ENCODE peak calls at places on chromosomes 1 and 21, in four cellular contexts. F, C, X and D are unnamed samples.

GRCh38 chr21:34691396-34692032 is 22.7 kb downstream of the CLIC6 start:
- DNase-seq in F (no peak), C (no peak), X (no peak), D (no peak)

GRCh38 chr1:220367833-220368232 is 95.6 kb upstream of the RAB3GAP2 start:
- DNase-seq in F (no peak), C (no peak), X (no peak), D (no peak)

GRCh38 chr1:36352910-36353878 is 29.7 kb upstream of the EVA1B start:
- DNase-seq in F (peak; percentile 79), C (peak; percentile 83), X (no peak), D (peak; percentile 29)

GRCh38 chr1:211738096-211738708 is 62.8 kb upstream of the NEK2 start:
- DNase-seq in F (no peak), C (no peak), X (no peak), D (no peak)

GRCh38 chr1:215567491-215568286 is 585 bp downstream of the KCTD3 start:
- DNase-seq in F (peak; percentile 46), C (peak; percentile 74), X (peak; percentile 54), D (peak; percentile 56)

GRCh38 chr1:157209514-157209913 is 71.3 kb upstream of the ETV3 start:
- DNase-seq in F (no peak), C (no peak), X (no peak), D (no peak)

GRCh38 chr1:169891539-169891885 is 2.2 kb downstream of the SCYL3 start:
- DNase-seq in F (no peak), C (peak; percentile 14), X (no peak), D (no peak)

GRCh38 chr1:52550447-52550846 is 2.4 kb downstream of the TUT4 start:
- DNase-seq in F (no peak), C (no peak), X (no peak), D (no peak)

GRCh38 chr1:78255378-78255777 is 209.6 kb downstream of the GIPC2 start:
- DNase-seq in F (peak; percentile 42), C (peak; percentile 59), X (no peak), D (no peak)

GRCh38 chr1:162899422-162900168 is 38.6 kb upstream of the CCDC190 start:
- DNase-seq in F (peak; percentile 94), C (peak; percentile 84), X (no peak), D (no peak)

GRCh38 chr1:153547560-153548551 is 1.2 kb downstream of the S100A3 start:
- DNase-seq in F (no peak), C (no peak), X (peak; percentile 28), D (no peak)

GRCh38 chr1:76390451-76390850 is 315.9 kb downstream of the ST6GALNAC3 start:
- DNase-seq in F (no peak), C (no peak), X (no peak), D (no peak)

GRCh38 chr1:97849350-97850339 is 71.2 kb downstream of the DPYD start:
- DNase-seq in F (peak; percentile 89), C (peak; percentile 85), X (no peak), D (peak; percentile 11)

GRCh38 chr1:206766251-206766856 is 4.2 kb upstream of the IL19 start:
- DNase-seq in F (peak; percentile 93), C (peak; percentile 96), X (no peak), D (peak; percentile 28)

GRCh38 chr1:85596531-85596930 is 16.0 kb downstream of the CCN1 start:
- DNase-seq in F (no peak), C (no peak), X (no peak), D (no peak)

GRCh38 chr1:158039380-158039779 is 45.9 kb downstream of the KIRREL1 start:
- DNase-seq in F (peak; percentile 40), C (no peak), X (no peak), D (no peak)

GRCh38 chr1:2350486-2350885 is 40.9 kb downstream of the MORN1 start:
- DNase-seq in F (no peak), C (no peak), X (no peak), D (no peak)

GRCh38 chr1:181501612-181502011 is 18.3 kb downstream of the CACNA1E start:
- DNase-seq in F (no peak), C (no peak), X (no peak), D (no peak)

GRCh38 chr21:44847261-44848056 is 26.0 kb downstream of the PTTG1IP start:
- DNase-seq in F (no peak), C (no peak), X (no peak), D (no peak)

GRCh38 chr1:235470741-235471439 is 33.4 kb downstream of the B3GALNT2 start:
- DNase-seq in F (no peak), C (no peak), X (no peak), D (no peak)

GRCh38 chr21:26850116-26850643 is 5.0 kb upstream of the ADAMTS1 start:
- DNase-seq in F (peak; percentile 59), C (peak; percentile 72), X (no peak), D (no peak)

GRCh38 chr1:10387611-10388386 is 11.1 kb upstream of the PGD start:
- DNase-seq in F (peak; percentile 82), C (peak; percentile 66), X (no peak), D (peak; percentile 81)

GRCh38 chr1:68585371-68585770 is 88.5 kb upstream of the DEPDC1 start:
- DNase-seq in F (no peak), C (no peak), X (no peak), D (no peak)

GRCh38 chr1:24277420-24278169 is 41.6 kb upstream of the GRHL3 start:
- DNase-seq in F (peak; percentile 29), C (no peak), X (no peak), D (no peak)

GRCh38 chr1:228291906-228292608 is 84.2 kb downstream of the OBSCN start:
- DNase-seq in F (no peak), C (no peak), X (no peak), D (no peak)

GRCh38 chr1:84720275-84720780 is 30.1 kb upstream of the SSX2IP start:
- DNase-seq in F (no peak), C (no peak), X (no peak), D (no peak)

GRCh38 chr1:95002657-95003432 is 69.9 kb downstream of the ALG14 start:
- DNase-seq in F (peak; percentile 39), C (peak; percentile 38), X (no peak), D (no peak)

GRCh38 chr1:16440150-16440479 is 409 bp upstream of the NECAP2 start:
- DNase-seq in F (no peak), C (no peak), X (no peak), D (no peak)

GRCh38 chr1:178267646-178268094 is 173.8 kb downstream of the RASAL2 start:
- DNase-seq in F (peak; percentile 40), C (no peak), X (peak; percentile 75), D (peak; percentile 84)

GRCh38 chr21:16983425-16983824 is 529.4 kb upstream of the CXADR start:
- DNase-seq in F (no peak), C (no peak), X (no peak), D (no peak)

GRCh38 chr1:235907187-235907896 is 40.6 kb upstream of the LYST start:
- DNase-seq in F (no peak), C (no peak), X (no peak), D (no peak)

GRCh38 chr21:45558044-45558721 is 15.9 kb upstream of the SLC19A1 start:
- DNase-seq in F (no peak), C (no peak), X (no peak), D (no peak)

GRCh38 chr1:33943978-33944377 is 80.1 kb downstream of the HMGB4 start:
- DNase-seq in F (peak; percentile 59), C (peak; percentile 14), X (no peak), D (no peak)

GRCh38 chr1:41769068-41769467 is 149.7 kb downstream of the HIVEP3 start:
- DNase-seq in F (no peak), C (no peak), X (no peak), D (no peak)

GRCh38 chr1:242524571-242525359 is at the start of gene PLD5:
- DNase-seq in F (no peak), C (no peak), X (peak; percentile 62), D (peak; percentile 45)

GRCh38 chr1:242525769-242526168 is 1.3 kb upstream of the PLD5 start:
- DNase-seq in F (no peak), C (no peak), X (no peak), D (no peak)

GRCh38 chr1:242523968-242524570 is 428 bp downstream of the PLD5 start:
- DNase-seq in F (no peak), C (no peak), X (peak; percentile 82), D (peak; percentile 31)

GRCh38 chr1:242523282-242523967 is 1.1 kb downstream of the PLD5 start:
- DNase-seq in F (no peak), C (no peak), X (peak; percentile 28), D (no peak)

DNA sequence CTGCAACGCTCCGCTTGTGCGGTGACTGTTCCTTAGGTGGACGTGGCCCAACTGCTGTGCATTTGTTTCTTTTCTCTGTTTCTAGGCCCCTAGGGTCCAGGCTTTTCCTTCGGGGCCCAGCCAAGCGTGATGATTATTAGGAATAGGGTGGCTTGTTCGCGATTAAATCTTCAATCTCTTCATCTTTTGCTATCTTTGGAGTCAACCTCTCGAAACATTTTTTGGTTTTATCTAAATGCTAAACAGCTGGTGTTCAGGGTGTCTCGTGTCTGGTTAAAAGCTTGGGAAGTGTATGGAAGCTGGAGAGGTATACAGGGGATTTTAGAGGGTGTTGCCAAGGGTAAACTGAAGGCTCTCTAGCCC is 844 bp upstream of the PLD5 start:
- DNase-seq in F (no peak), C (no peak), X (no peak), D (peak; percentile 71)
- H2AFZ ChIP-seq in F (no peak overlapping the region), C (no peak overlapping the region), X (no peak overlapping the region), D (no peak overlapping the region)

GRCh38 chr1:28370220-28371010 is 875 bp downstream of the PHACTR4 start:
- DNase-seq in F (peak; percentile 48), C (peak; percentile 67), X (no peak), D (peak; percentile 10)
- H3K4ac ChIP-seq in F (peak overlapping the region; percentile 88), C (peak overlapping the region; percentile 81), X (no peak overlapping the region), D (peak overlapping the region; percentile 81)

GRCh38 chr1:9360371-9361064 is 67.8 kb downstream of the SPSB1 start:
- DNase-seq in F (no peak), C (no peak), X (no peak), D (no peak)

GRCh38 chr1:9359898-9360297 is 67.2 kb downstream of the SPSB1 start:
- DNase-seq in F (no peak), C (no peak), X (no peak), D (no peak)

GRCh38 chr1:9362488-9362887 is 69.8 kb downstream of the SPSB1 start:
- DNase-seq in F (no peak), C (no peak), X (no peak), D (no peak)

GRCh38 chr1:9361630-9362256 is 69.0 kb downstream of the SPSB1 start:
- DNase-seq in F (peak; percentile 50), C (peak; percentile 68), X (no peak), D (no peak)

GRCh38 chr1:9363061-9363471 is 70.4 kb downstream of the SPSB1 start:
- DNase-seq in F (no peak), C (no peak), X (no peak), D (no peak)
- H4K8ac ChIP-seq in F (no peak overlapping the region), C (no peak overlapping the region), X (no peak overlapping the region), D (no peak overlapping the region)

DNA sequence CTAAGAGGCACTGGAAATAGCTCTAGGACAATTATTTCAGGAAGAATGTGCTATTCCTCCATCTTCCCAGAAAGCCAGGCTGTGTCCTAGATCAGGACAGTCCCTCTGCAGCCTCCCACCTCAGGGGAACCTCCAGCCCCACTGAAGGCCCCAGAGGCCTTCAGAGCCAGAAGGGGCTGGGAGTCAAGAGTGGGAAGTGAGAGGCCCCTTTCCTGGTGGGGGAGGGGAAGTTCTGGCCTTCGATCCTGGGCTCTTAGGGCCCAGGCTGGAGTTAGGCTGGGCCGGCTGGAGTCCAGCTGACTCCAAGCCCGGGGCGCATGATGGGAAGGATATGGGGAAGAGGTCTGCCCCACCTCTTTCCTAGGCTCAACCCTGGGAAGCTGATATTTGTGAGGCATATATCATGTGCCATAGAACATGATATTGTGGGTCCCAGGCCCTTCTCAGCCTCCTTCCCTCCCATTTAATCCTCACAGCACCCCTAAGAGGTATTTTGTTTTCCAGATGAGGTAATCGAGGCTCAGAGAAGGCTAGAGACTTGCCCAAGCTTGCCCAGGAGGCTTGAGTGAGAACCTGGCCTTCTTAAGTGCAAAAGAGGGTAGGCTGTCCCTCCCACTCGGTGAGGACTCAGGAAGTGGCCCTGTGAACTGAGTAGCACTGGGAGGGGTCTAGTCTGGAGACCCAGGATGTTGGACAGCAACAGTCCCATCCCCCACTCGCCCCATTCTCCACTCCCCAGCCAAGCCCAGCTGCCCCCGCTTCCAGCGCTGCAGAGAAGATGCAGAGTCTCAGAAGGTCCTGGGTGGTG is 18.6 kb upstream of the HSPG2 start:
- DNase-seq in F (no peak), C (no peak), X (no peak), D (peak; percentile 44)
- H2AFZ ChIP-seq in F (peak overlapping the region; percentile 80), C (no peak overlapping the region), X (no peak overlapping the region), D (peak overlapping the region; percentile 58)